ENCODE peak calls at places on chromosomes 12 and 14, in six cellular contexts. Q is endothelial cell of umbilical vein, K is psoas muscle, G is SK-N-SH, U is Peyer's patch, A is pancreas. E is an unnamed sample.

GRCh38 chr14:31411218-31411727 is 9.1 kb downstream of the HEATR5A start:
- DNase-seq in Q (peak), K (no peak), G (no peak), U (no peak), A (no peak), E (no peak)

GRCh38 chr12:110245278-110245868 is 35.7 kb upstream of the ATP2A2 start:
- DNase-seq in Q (peak), K (no peak), G (peak), U (peak), A (no peak), E (peak)

GRCh38 chr12:48927261-48927660 is 2.0 kb upstream of the FKBP11 start:
- DNase-seq in Q (no peak), K (no peak), G (no peak), U (no peak), A (no peak), E (no peak)

GRCh38 chr14:97704316-97704715 is 907.1 kb downstream of the VRK1 start:
- DNase-seq in Q (no peak), K (no peak), G (no peak), U (no peak), A (no peak), E (no peak)

GRCh38 chr12:125263385-125263784 is 198.2 kb downstream of the AACS start:
- DNase-seq in Q (no peak), K (no peak), G (no peak), U (no peak), A (no peak), E (no peak)

GRCh38 chr12:104659058-104659457 is 202.3 kb downstream of the CHST11 start:
- DNase-seq in Q (no peak), K (no peak), G (no peak), U (no peak), A (no peak), E (no peak)

GRCh38 chr12:54251667-54252284 is 28.1 kb downstream of the CBX5 start:
- DNase-seq in Q (peak), K (no peak), G (peak), U (no peak), A (no peak), E (no peak)

GRCh38 chr14:85531141-85531593 is 1.2 kb downstream of the FLRT2 start:
- DNase-seq in Q (peak), K (peak), G (peak), U (peak), A (peak), E (no peak)

GRCh38 chr14:97306785-97307246 is 509.6 kb downstream of the VRK1 start:
- DNase-seq in Q (no peak), K (no peak), G (no peak), U (no peak), A (no peak), E (no peak)

GRCh38 chr12:83462419-83462818 is 775.7 kb downstream of the TMTC2 start:
- DNase-seq in Q (no peak), K (no peak), G (no peak), U (no peak), A (no peak), E (no peak)

GRCh38 chr12:51320311-51320694 is 3.7 kb downstream of the BIN2 start:
- DNase-seq in Q (no peak), K (no peak), G (no peak), U (no peak), A (no peak), E (no peak)
- H3K27ac ChIP-seq in Q (no peak), K (no peak), G (no peak), U (no peak), A (no peak), E (peak)

GRCh38 chr14:35400707-35401421 is 3.7 kb downstream of the NFKBIA start:
- DNase-seq in Q (peak), K (no peak), G (no peak), U (no peak), A (no peak), E (peak)

GRCh38 chr14:35399083-35399807 is 5.3 kb downstream of the NFKBIA start:
- DNase-seq in Q (peak), K (no peak), G (no peak), U (no peak), A (no peak), E (no peak)

GRCh38 chr14:35395283-35395682 is 9.3 kb downstream of the NFKBIA start:
- DNase-seq in Q (no peak), K (no peak), G (no peak), U (no peak), A (no peak), E (no peak)

GRCh38 chr14:35401422-35401729 is 3.2 kb downstream of the NFKBIA start:
- DNase-seq in Q (no peak), K (no peak), G (no peak), U (no peak), A (no peak), E (no peak)

DNA sequence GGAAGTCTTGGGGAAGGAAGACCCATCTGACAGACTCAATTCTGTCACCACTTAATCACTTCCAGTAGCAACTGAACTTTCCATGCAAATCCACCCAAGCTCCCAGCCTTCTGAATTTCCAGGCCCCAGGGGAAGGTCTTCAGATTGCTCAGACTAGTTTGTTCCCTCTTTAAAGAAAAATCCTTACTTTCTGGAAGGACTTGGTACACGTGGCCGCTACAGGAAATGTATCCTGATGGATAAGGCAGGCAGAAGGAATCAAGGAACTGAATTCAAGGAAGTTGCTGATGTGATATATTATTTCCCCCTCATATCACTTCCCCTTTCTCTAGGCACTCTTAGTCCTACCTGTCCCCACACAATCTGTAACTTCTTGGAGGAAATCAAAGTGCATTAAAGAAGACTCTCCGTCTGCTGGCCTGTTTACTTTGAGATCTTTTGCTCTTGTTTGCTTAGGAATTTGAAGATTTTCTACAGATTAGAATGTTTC is 6.4 kb downstream of the NFKBIA start:
- DNase-seq in Q (peak), K (no peak), G (no peak), U (no peak), A (no peak), E (no peak)
- H3K27ac ChIP-seq in Q (no peak), K (peak), G (no peak), U (peak), A (peak), E (no peak)

GRCh38 chr12:25013061-25013460 is 64.2 kb upstream of the BCAT1 start:
- DNase-seq in Q (no peak), K (no peak), G (no peak), U (no peak), A (no peak), E (no peak)

GRCh38 chr12:25014961-25015360 is 66.1 kb upstream of the BCAT1 start:
- DNase-seq in Q (no peak), K (no peak), G (no peak), U (no peak), A (no peak), E (no peak)

GRCh38 chr12:25005376-25005775 is 56.5 kb upstream of the BCAT1 start:
- DNase-seq in Q (no peak), K (no peak), G (no peak), U (no peak), A (no peak), E (no peak)

GRCh38 chr12:25004447-25004846 is 55.5 kb upstream of the BCAT1 start:
- DNase-seq in Q (no peak), K (no peak), G (no peak), U (no peak), A (no peak), E (no peak)

DNA sequence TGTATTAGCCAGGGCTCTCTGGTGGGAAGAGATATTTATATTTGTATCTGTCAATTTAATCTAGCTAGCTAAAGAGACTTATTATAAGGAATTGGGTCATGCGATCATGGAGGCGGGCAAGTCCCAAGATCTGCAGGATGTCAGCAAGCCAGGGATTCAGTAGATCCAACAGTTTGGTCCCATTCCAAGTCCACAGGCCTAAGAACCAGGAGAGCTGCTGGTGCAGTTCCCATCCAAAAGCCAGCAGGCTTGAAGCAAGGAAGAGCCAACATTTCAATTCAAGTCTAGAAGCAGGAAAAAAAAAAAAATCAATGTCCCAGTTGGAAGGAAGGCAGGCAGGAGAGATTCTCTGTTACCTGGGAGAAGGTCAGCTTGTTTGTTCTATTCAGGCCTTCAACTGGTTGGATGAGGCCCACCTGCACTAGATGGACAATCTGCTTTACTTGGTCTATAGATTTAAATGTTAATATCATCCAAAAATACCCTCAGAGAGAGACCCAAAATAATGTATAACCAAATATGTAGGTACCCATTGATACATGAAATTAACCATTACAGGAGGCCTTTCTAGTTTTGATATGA is 60.7 kb upstream of the BCAT1 start:
- DNase-seq in Q (no peak), K (no peak), G (no peak), U (no peak), A (no peak), E (no peak)
- H3K27ac ChIP-seq in Q (no peak), K (no peak), G (no peak), U (no peak), A (no peak), E (no peak)

DNA sequence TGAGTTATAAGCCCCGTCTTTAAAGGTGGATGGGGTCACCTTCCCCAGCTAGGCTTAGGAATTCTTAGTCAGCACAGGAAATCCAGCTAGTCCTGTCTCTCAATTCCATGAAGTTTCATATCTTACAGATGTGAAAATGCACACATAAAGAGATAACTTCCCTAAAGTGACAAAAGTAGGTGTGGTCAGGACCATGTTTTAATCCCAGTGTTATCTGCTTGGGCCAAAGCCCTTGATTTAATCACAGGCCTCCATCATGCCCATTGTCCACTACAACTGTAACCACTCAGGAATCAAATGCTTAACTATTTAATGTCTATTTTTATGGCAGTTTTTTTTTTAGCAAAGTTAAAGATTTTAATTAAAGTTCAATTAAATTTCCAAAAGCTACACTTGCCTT is 194.4 kb upstream of the BTG1 start:
- DNase-seq in Q (no peak), K (no peak), G (no peak), U (no peak), A (no peak), E (no peak)
- H3K27ac ChIP-seq in Q (no peak), K (no peak), G (no peak), U (no peak), A (no peak), E (no peak)

DNA sequence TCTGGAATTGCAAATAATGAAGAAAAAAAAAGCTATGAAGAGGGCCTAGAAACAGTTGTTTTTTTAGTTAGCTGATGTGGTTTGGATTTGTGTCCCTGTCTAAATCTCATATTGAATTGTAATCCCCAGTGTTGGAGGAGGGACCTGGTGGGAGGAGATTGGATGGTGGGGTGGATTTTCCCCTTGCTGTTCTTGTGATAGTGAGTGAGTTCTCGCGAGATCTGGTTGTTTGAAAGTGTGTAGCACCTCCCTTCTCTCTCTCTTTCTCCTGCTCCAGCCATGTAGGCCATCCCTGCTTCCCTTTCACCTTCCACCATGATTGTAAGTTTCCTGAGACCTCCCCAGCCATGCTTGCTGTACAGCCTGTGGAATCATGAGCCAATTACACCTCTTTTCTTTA is 126.1 kb downstream of the ASCL4 start:
- DNase-seq in Q (no peak), K (no peak), G (no peak), U (no peak), A (no peak), E (no peak)
- H3K27ac ChIP-seq in Q (no peak), K (no peak), G (no peak), U (no peak), A (no peak), E (no peak)

GRCh38 chr14:55025948-55026347 is 951 bp downstream of the WDHD1 start:
- DNase-seq in Q (no peak), K (no peak), G (no peak), U (no peak), A (no peak), E (no peak)

GRCh38 chr14:55026441-55026792 is 482 bp downstream of the WDHD1 start:
- DNase-seq in Q (no peak), K (no peak), G (no peak), U (no peak), A (no peak), E (no peak)

GRCh38 chr14:55026793-55027560 is at the start of the genes SOCS4 and WDHD1:
- DNase-seq in Q (peak), K (peak), G (peak), U (peak), A (peak), E (peak)

GRCh38 chr14:55028476-55028875 is 1.4 kb downstream of the SOCS4 start:
- DNase-seq in Q (no peak), K (no peak), G (no peak), U (no peak), A (no peak), E (no peak)

DNA sequence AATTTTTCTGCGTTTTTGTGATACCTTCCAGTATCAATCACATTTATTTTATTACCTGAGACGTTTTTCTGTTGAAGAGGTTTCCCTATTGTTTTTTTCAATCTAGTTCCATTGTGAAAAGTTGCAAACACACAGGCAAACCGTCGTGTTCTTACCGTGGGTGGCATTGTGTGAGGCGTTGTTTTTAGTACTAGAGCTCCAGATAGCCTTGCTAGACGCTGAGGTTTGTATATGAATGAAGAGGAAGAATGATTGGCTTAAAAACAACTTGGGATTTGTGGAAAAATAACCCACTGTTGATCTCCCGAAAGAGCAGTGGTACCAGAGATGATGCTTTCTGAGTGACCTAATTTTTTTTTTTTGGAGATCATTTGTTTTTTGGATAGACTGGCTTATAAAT is 1.0 kb downstream of the SOCS4 start:
- DNase-seq in Q (peak), K (no peak), G (peak), U (no peak), A (no peak), E (no peak)
- H3K27ac ChIP-seq in Q (peak), K (no peak), G (peak), U (no peak), A (no peak), E (no peak)

GRCh38 chr14:77556946-77557345 is 58.3 kb upstream of the ISM2 start:
- DNase-seq in Q (no peak), K (no peak), G (no peak), U (no peak), A (no peak), E (no peak)

GRCh38 chr14:77559381-77559780 is 57.1 kb downstream of the SPTLC2 start:
- DNase-seq in Q (peak), K (no peak), G (no peak), U (no peak), A (no peak), E (no peak)

GRCh38 chr14:77554207-77554606 is 55.6 kb upstream of the ISM2 start:
- DNase-seq in Q (no peak), K (no peak), G (no peak), U (no peak), A (no peak), E (no peak)

GRCh38 chr14:77557391-77557790 is 58.8 kb upstream of the ISM2 start:
- DNase-seq in Q (no peak), K (no peak), G (no peak), U (no peak), A (no peak), E (no peak)

GRCh38 chr14:77554816-77555599 is 56.4 kb upstream of the ISM2 start:
- DNase-seq in Q (peak), K (no peak), G (no peak), U (no peak), A (no peak), E (no peak)
- H3K27ac ChIP-seq in Q (no peak), K (no peak), G (no peak), U (no peak), A (no peak), E (no peak)

GRCh38 chr12:51062631-51063397 is 14.7 kb downstream of the LETMD1 start:
- DNase-seq in Q (no peak), K (no peak), G (no peak), U (no peak), A (no peak), E (no peak)

GRCh38 chr12:51067229-51067628 is 16.2 kb downstream of the CSRNP2 start:
- DNase-seq in Q (no peak), K (no peak), G (no peak), U (no peak), A (no peak), E (no peak)

GRCh38 chr12:51070004-51070403 is 13.4 kb downstream of the CSRNP2 start:
- DNase-seq in Q (no peak), K (no peak), G (no peak), U (no peak), A (no peak), E (no peak)

GRCh38 chr12:51067771-51068170 is 15.6 kb downstream of the CSRNP2 start:
- DNase-seq in Q (no peak), K (no peak), G (no peak), U (no peak), A (no peak), E (no peak)

GRCh38 chr12:51065530-51065929 is 17.4 kb downstream of the LETMD1 start:
- DNase-seq in Q (no peak), K (no peak), G (no peak), U (no peak), A (peak), E (no peak)
- H3K27ac ChIP-seq in Q (no peak), K (no peak), G (no peak), U (no peak), A (no peak), E (no peak)

GRCh38 chr12:94435511-94435927 is 24.1 kb downstream of the CEP83 start:
- DNase-seq in Q (no peak), K (no peak), G (no peak), U (no peak), A (no peak), E (no peak)
- H3K27ac ChIP-seq in Q (no peak), K (no peak), G (no peak), U (no peak), A (peak), E (no peak)

E was measured in CD4-positive, alpha-beta T cell.